ENCODE peak calls at places on chromosomes 13 and 19, in seven cellular contexts. V is activated T-cell treated with anti-CD3 and anti-CD28 coated beads, Interleukin-2, amount 50 U/mL, for 1 hour; K is NCI-H1694 treated with DMSO at 0.1 percent for 48 hours; C is activated CD4-positive, alpha-beta T cell treated with anti-CD3 and anti-CD28 coated beads for 4 hours; E is stimulated activated CD8-positive, alpha-beta memory T cell treated with anti-CD3 and anti-CD28 coated beads, Interleukin-2, amount 100 ng/mL, for 48 hours; F is left cardiac atrium; Q is RCC 7860. S is an unnamed sample.
A peak's percentile ranks its signal among the peaks of the same experiment; 100 is the strongest.

GRCh38 chr13:79108914-79109643 is 297.0 kb downstream of the RBM26 start:
- DNase-seq in E (no peak), C (no peak), K (peak; percentile 89), V (no peak), F (no peak), Q (no peak), S (no peak)

GRCh38 chr19:38197937-38198704 is 25.9 kb downstream of the DPF1 start:
- DNase-seq in V (no peak), E (no peak), Q (no peak), K (no peak), C (no peak), F (no peak), S (no peak)

GRCh38 chr13:80989241-80989640 is 648.3 kb upstream of the SPRY2 start:
- DNase-seq in K (no peak), F (no peak), C (no peak), E (no peak), Q (no peak), V (no peak), S (no peak)

GRCh38 chr19:10690351-10690781 is 10.9 kb upstream of the QTRT1 start:
- DNase-seq in K (no peak), E (no peak), C (no peak), V (no peak), Q (no peak), F (no peak), S (peak; percentile 47)

GRCh38 chr13:48838193-48839000 is 137.3 kb upstream of the FNDC3A start:
- DNase-seq in F (no peak), Q (no peak), V (no peak), K (no peak), C (no peak), E (no peak), S (no peak)

GRCh38 chr13:29591310-29591709 is 4.2 kb downstream of the SLC7A1 start:
- DNase-seq in E (no peak), V (no peak), F (no peak), C (no peak), K (no peak), Q (peak; percentile 10), S (no peak)

GRCh38 chr19:51749979-51750378 is 1.7 kb downstream of the FPR1 start:
- DNase-seq in Q (peak; percentile 84), V (no peak), K (no peak), E (no peak), F (no peak), C (no peak), S (no peak)

GRCh38 chr13:30443957-30444404 is 21.7 kb downstream of the UBE2L5 start:
- DNase-seq in C (no peak), E (no peak), K (no peak), F (no peak), Q (no peak), V (no peak), S (no peak)

GRCh38 chr13:22189176-22190048 is 518.5 kb downstream of the FGF9 start:
- DNase-seq in C (no peak), K (no peak), F (no peak), Q (no peak), V (no peak), E (no peak), S (no peak)

GRCh38 chr13:35826626-35827254 is 304.4 kb downstream of the DCLK1 start:
- DNase-seq in E (no peak), F (no peak), C (no peak), V (no peak), Q (no peak), K (no peak), S (no peak)

GRCh38 chr19:36605101-36605838 is at the start of gene ZNF382:
- DNase-seq in Q (no peak), E (peak; percentile 80), K (no peak), F (peak; percentile 90), C (peak; percentile 90), V (peak; percentile 88), S (peak; percentile 69)

GRCh38 chr19:4389511-4390016 is 10.8 kb downstream of the SH3GL1 start:
- DNase-seq in F (peak; percentile 29), V (no peak), Q (no peak), C (no peak), E (no peak), K (no peak), S (no peak)

GRCh38 chr19:56245062-56245740 is 27.3 kb upstream of the EDDM13 start:
- DNase-seq in F (no peak), C (no peak), E (no peak), Q (no peak), K (no peak), V (no peak), S (no peak)

GRCh38 chr19:3094638-3095374 is 644 bp downstream of the GNA11 start:
- DNase-seq in V (peak; percentile 56), Q (no peak), E (peak; percentile 17), C (no peak), F (no peak), K (no peak), S (no peak)

S was measured in cerebellar cortex.